ENCODE peak calls at places on chromosomes 3 and 15, in five cellular contexts. One of them, this sample, is unnamed.

GRCh38 chr15:77430652-77431051 is 10.0 kb downstream of the HMG20A start:
- DNase-seq in dorsolateral prefrontal cortex: no peak
- DNase-seq in body of pancreas: no peak
- DNase-seq in adipocyte: no peak
- DNase-seq in K562: no peak
- DNase-seq in this sample: no peak

GRCh38 chr3:194756460-194757355 is 71.0 kb downstream of the FAM43A start:
- DNase-seq in dorsolateral prefrontal cortex: peak; percentile 94
- DNase-seq in body of pancreas: no peak
- DNase-seq in adipocyte: peak; percentile 15
- DNase-seq in K562: no peak
- DNase-seq in this sample: no peak

GRCh38 chr3:45414823-45415222 is 26.4 kb downstream of the LARS2 start:
- DNase-seq in dorsolateral prefrontal cortex: no peak
- DNase-seq in body of pancreas: no peak
- DNase-seq in adipocyte: no peak
- DNase-seq in K562: no peak
- DNase-seq in this sample: no peak

GRCh38 chr3:184884359-184885017 is 72.5 kb downstream of the VPS8 start:
- DNase-seq in dorsolateral prefrontal cortex: no peak
- DNase-seq in body of pancreas: no peak
- DNase-seq in adipocyte: no peak
- DNase-seq in K562: no peak
- DNase-seq in this sample: no peak

GRCh38 chr3:47989981-47990440 is 26.2 kb downstream of the MAP4 start:
- DNase-seq in dorsolateral prefrontal cortex: peak; percentile 79
- DNase-seq in body of pancreas: peak; percentile 92
- DNase-seq in adipocyte: peak; percentile 97
- DNase-seq in K562: peak; percentile 78
- DNase-seq in this sample: peak; percentile 79

GRCh38 chr15:85646538-85647091 is 148.1 kb downstream of the KLHL25 start:
- DNase-seq in dorsolateral prefrontal cortex: no peak
- DNase-seq in body of pancreas: no peak
- DNase-seq in adipocyte: no peak
- DNase-seq in K562: no peak
- DNase-seq in this sample: peak; percentile 55

GRCh38 chr15:79978694-79979519 is 7.9 kb upstream of the BCL2A1 start:
- DNase-seq in dorsolateral prefrontal cortex: no peak
- DNase-seq in body of pancreas: no peak
- DNase-seq in adipocyte: peak; percentile 87
- DNase-seq in K562: no peak
- DNase-seq in this sample: no peak

GRCh38 chr3:57943525-57944312 is 64.5 kb upstream of the FLNB start:
- DNase-seq in dorsolateral prefrontal cortex: peak; percentile 43
- DNase-seq in body of pancreas: no peak
- DNase-seq in adipocyte: peak; percentile 20
- DNase-seq in K562: no peak
- DNase-seq in this sample: no peak

GRCh38 chr15:57551717-57552677 is 39.7 kb upstream of the MYZAP start:
- DNase-seq in dorsolateral prefrontal cortex: no peak
- DNase-seq in body of pancreas: peak; percentile 60
- DNase-seq in adipocyte: peak; percentile 80
- DNase-seq in K562: no peak
- DNase-seq in this sample: peak; percentile 70

GRCh38 chr15:42735382-42736165 is 1.4 kb downstream of the CDAN1 start:
- DNase-seq in dorsolateral prefrontal cortex: no peak
- DNase-seq in body of pancreas: no peak
- DNase-seq in adipocyte: no peak
- DNase-seq in K562: no peak
- DNase-seq in this sample: no peak

GRCh38 chr3:129664040-129664646 is 57.7 kb upstream of the PLXND1 start:
- DNase-seq in dorsolateral prefrontal cortex: no peak
- DNase-seq in body of pancreas: no peak
- DNase-seq in adipocyte: peak; percentile 19
- DNase-seq in K562: no peak
- DNase-seq in this sample: no peak

GRCh38 chr3:144466114-144466513 is 494.5 kb downstream of the DIPK2A start:
- DNase-seq in dorsolateral prefrontal cortex: no peak
- DNase-seq in body of pancreas: no peak
- DNase-seq in adipocyte: no peak
- DNase-seq in K562: no peak
- DNase-seq in this sample: no peak

GRCh38 chr15:72306211-72306785 is 13.7 kb downstream of the CELF6 start:
- DNase-seq in dorsolateral prefrontal cortex: peak; percentile 81
- DNase-seq in body of pancreas: no peak
- DNase-seq in adipocyte: peak; percentile 17
- DNase-seq in K562: no peak
- DNase-seq in this sample: no peak

GRCh38 chr3:135352213-135352612 is 557.2 kb downstream of the EPHB1 start:
- DNase-seq in dorsolateral prefrontal cortex: no peak
- DNase-seq in body of pancreas: no peak
- DNase-seq in adipocyte: no peak
- DNase-seq in K562: no peak
- DNase-seq in this sample: no peak

GRCh38 chr15:79981861-79982455 is 11.0 kb upstream of the BCL2A1 start:
- DNase-seq in dorsolateral prefrontal cortex: no peak
- DNase-seq in body of pancreas: no peak
- DNase-seq in adipocyte: no peak
- DNase-seq in K562: no peak
- DNase-seq in this sample: no peak

GRCh38 chr3:190716961-190717360 is 145.5 kb downstream of the GMNC start:
- DNase-seq in dorsolateral prefrontal cortex: no peak
- DNase-seq in body of pancreas: no peak
- DNase-seq in adipocyte: no peak
- DNase-seq in K562: no peak
- DNase-seq in this sample: no peak

GRCh38 chr3:179797192-179797591 is 144.4 kb downstream of the USP13 start:
- DNase-seq in dorsolateral prefrontal cortex: no peak
- DNase-seq in body of pancreas: no peak
- DNase-seq in adipocyte: no peak
- DNase-seq in K562: no peak
- DNase-seq in this sample: no peak

GRCh38 chr3:111286749-111287148 is 215.1 kb downstream of the NECTIN3 start:
- DNase-seq in dorsolateral prefrontal cortex: no peak
- DNase-seq in body of pancreas: no peak
- DNase-seq in adipocyte: no peak
- DNase-seq in K562: no peak
- DNase-seq in this sample: no peak

GRCh38 chr15:78676424-78677110 is 35.6 kb upstream of the CHRNB4 start:
- DNase-seq in dorsolateral prefrontal cortex: no peak
- DNase-seq in body of pancreas: no peak
- DNase-seq in adipocyte: no peak
- DNase-seq in K562: no peak
- DNase-seq in this sample: no peak

GRCh38 chr3:153210116-153210515 is 48.1 kb downstream of the RAP2B start:
- DNase-seq in dorsolateral prefrontal cortex: no peak
- DNase-seq in body of pancreas: no peak
- DNase-seq in adipocyte: peak; percentile 37
- DNase-seq in K562: no peak
- DNase-seq in this sample: no peak

GRCh38 chr15:27686376-27686775 is 412.7 kb downstream of the OCA2 start:
- DNase-seq in dorsolateral prefrontal cortex: no peak
- DNase-seq in body of pancreas: no peak
- DNase-seq in adipocyte: no peak
- DNase-seq in K562: no peak
- DNase-seq in this sample: peak; percentile 51

GRCh38 chr3:10367466-10367865 is 46.6 kb upstream of the SEC13 start:
- DNase-seq in dorsolateral prefrontal cortex: no peak
- DNase-seq in body of pancreas: no peak
- DNase-seq in adipocyte: no peak
- DNase-seq in K562: no peak
- DNase-seq in this sample: no peak
- H3K4me3 ChIP-seq in dorsolateral prefrontal cortex: no peak overlapping the region
- H3K4me3 ChIP-seq in body of pancreas: no peak overlapping the region
- H3K4me3 ChIP-seq in adipocyte: no peak overlapping the region
- H3K4me3 ChIP-seq in K562: no peak overlapping the region
- H3K4me3 ChIP-seq in this sample: no peak overlapping the region

GRCh38 chr3:150236683-150237082 is 171.4 kb upstream of the TSC22D2 start:
- DNase-seq in dorsolateral prefrontal cortex: no peak
- DNase-seq in body of pancreas: no peak
- DNase-seq in adipocyte: peak; percentile 54
- DNase-seq in K562: no peak
- DNase-seq in this sample: no peak
- H3K4me3 ChIP-seq in dorsolateral prefrontal cortex: no peak overlapping the region
- H3K4me3 ChIP-seq in body of pancreas: no peak overlapping the region
- H3K4me3 ChIP-seq in adipocyte: no peak overlapping the region
- H3K4me3 ChIP-seq in K562: no peak overlapping the region
- H3K4me3 ChIP-seq in this sample: no peak overlapping the region

DNA sequence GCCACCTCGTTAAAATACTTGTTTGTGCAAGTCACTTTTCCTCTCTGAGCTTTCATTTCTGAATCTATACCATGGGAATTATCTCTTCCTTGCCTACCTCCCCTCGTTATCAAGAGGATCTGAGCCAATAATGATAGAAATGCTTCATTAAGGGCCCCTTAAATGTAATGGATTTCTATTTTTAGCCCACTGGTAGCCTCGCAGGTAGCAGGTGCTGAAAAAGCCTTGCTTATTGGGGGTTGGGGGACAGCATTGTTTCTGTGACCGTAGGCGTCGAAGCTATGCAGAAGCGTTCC is 466 bp upstream of the PIAS1 start:
- DNase-seq in dorsolateral prefrontal cortex: no peak
- DNase-seq in body of pancreas: no peak
- DNase-seq in adipocyte: no peak
- DNase-seq in K562: no peak
- DNase-seq in this sample: no peak
- H3K4me3 ChIP-seq in dorsolateral prefrontal cortex: peak overlapping the region; percentile 78
- H3K4me3 ChIP-seq in body of pancreas: peak overlapping the region; percentile 35
- H3K4me3 ChIP-seq in adipocyte: peak overlapping the region; percentile 87
- H3K4me3 ChIP-seq in K562: peak overlapping the region; percentile 97
- H3K4me3 ChIP-seq in this sample: peak overlapping the region; percentile 51

DNA sequence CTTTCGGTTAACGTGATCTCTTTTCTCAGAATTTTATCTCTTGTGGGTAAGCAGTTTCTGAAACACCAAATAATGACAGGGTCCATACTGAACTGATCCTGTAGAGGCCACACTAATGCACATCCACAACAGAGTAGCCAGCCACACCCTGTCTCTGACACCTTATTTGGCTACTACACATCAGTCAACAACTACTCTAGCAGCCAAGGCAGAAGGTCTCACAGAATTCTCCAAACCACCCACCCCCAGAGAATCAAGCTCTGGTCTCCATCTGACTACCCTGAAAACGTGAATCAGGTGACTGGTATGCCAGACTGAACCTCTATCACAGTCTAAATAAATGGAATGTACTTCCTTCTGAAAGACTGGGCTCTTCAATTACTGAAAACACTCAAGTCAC is 38.0 kb downstream of the EDC3 start:
- DNase-seq in dorsolateral prefrontal cortex: no peak
- DNase-seq in body of pancreas: no peak
- DNase-seq in adipocyte: peak; percentile 14
- DNase-seq in K562: peak; percentile 37
- DNase-seq in this sample: peak; percentile 10
- H3K4me3 ChIP-seq in dorsolateral prefrontal cortex: no peak overlapping the region
- H3K4me3 ChIP-seq in body of pancreas: no peak overlapping the region
- H3K4me3 ChIP-seq in adipocyte: no peak overlapping the region
- H3K4me3 ChIP-seq in K562: no peak overlapping the region
- H3K4me3 ChIP-seq in this sample: no peak overlapping the region

GRCh38 chr15:99736702-99737101 is 3.5 kb upstream of the LYSMD4 start:
- DNase-seq in dorsolateral prefrontal cortex: no peak
- DNase-seq in body of pancreas: no peak
- DNase-seq in adipocyte: no peak
- DNase-seq in K562: no peak
- DNase-seq in this sample: no peak

GRCh38 chr15:99735868-99736267 is 2.6 kb upstream of the LYSMD4 start:
- DNase-seq in dorsolateral prefrontal cortex: no peak
- DNase-seq in body of pancreas: no peak
- DNase-seq in adipocyte: no peak
- DNase-seq in K562: no peak
- DNase-seq in this sample: no peak

GRCh38 chr15:99732711-99733267 is 448 bp downstream of the LYSMD4 start:
- DNase-seq in dorsolateral prefrontal cortex: no peak
- DNase-seq in body of pancreas: no peak
- DNase-seq in adipocyte: peak; percentile 56
- DNase-seq in K562: peak; percentile 29
- DNase-seq in this sample: no peak

GRCh38 chr15:99733268-99734039 is at the start of gene LYSMD4:
- DNase-seq in dorsolateral prefrontal cortex: peak; percentile 98
- DNase-seq in body of pancreas: peak; percentile 99
- DNase-seq in adipocyte: peak; percentile 97
- DNase-seq in K562: peak; percentile 90
- DNase-seq in this sample: peak; percentile 61

DNA sequence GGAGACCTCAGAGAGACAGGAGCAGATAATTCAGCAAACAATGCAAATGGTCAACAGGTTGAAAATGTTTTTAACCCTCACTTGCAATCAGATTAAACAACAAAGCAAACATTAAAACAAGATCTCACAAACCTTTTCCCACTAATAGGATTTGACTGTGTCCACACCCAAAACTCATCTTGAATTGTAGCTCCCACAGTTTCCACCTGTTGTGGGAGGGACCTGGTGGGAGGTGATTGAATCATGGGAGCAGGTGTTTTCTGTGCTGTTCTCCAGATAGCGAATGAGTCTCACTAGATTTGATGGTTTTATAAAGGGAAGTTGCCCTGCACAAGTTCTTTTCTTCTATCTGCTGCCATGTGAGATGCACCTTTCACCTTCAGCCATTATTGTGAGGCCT is 1.3 kb upstream of the LYSMD4 start:
- DNase-seq in dorsolateral prefrontal cortex: no peak
- DNase-seq in body of pancreas: no peak
- DNase-seq in adipocyte: no peak
- DNase-seq in K562: no peak
- DNase-seq in this sample: no peak
- H3K4me3 ChIP-seq in dorsolateral prefrontal cortex: no peak overlapping the region
- H3K4me3 ChIP-seq in body of pancreas: no peak overlapping the region
- H3K4me3 ChIP-seq in adipocyte: no peak overlapping the region
- H3K4me3 ChIP-seq in K562: no peak overlapping the region
- H3K4me3 ChIP-seq in this sample: no peak overlapping the region

GRCh38 chr15:65303687-65304392 is 637 bp upstream of the RNU5B-1 start:
- DNase-seq in dorsolateral prefrontal cortex: peak; percentile 77
- DNase-seq in body of pancreas: peak; percentile 83
- DNase-seq in adipocyte: peak; percentile 71
- DNase-seq in K562: no peak
- DNase-seq in this sample: no peak
- H3K4me3 ChIP-seq in dorsolateral prefrontal cortex: peak overlapping the region; percentile 53
- H3K4me3 ChIP-seq in body of pancreas: peak overlapping the region; percentile 1
- H3K4me3 ChIP-seq in adipocyte: peak overlapping the region; percentile 85
- H3K4me3 ChIP-seq in K562: peak overlapping the region; percentile 28
- H3K4me3 ChIP-seq in this sample: peak overlapping the region; percentile 48

DNA sequence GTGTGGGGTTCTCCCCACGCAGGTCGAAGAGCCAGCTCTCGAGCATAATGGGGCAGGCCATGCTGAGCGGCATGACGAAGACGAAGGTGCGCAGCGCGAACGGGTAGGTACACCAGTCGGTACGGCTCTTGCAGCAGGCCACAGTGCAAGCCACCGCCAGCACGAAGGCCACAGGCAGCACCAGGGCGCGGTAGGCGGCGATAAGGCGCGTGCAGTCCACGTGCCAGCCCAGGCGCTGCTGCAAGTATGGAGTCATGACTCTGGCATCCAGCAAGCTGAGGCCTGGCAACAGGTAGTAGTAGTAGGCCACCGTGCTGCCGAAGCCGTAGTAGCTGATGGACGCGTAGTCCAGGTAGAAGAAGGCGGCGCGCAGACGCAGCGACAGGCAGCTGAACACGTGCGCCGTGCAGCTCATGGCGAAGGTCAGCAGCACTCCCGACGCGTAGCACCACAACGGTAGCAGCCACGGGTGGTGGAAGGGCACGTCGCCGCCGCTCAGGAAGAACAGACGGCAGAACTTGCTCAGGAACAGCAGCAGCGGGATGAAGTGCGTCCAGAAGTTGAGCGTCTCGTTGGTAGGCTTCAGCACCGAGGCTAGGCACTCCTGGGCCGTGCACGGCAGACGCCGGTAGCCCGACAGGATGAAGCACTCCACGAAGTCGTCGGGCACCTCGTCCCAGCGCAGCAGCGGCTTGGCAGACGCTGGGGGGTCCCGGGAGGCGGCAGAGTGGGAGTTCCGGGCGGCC is 781 bp downstream of the PAQR9 start:
- DNase-seq in dorsolateral prefrontal cortex: no peak
- DNase-seq in body of pancreas: no peak
- DNase-seq in adipocyte: no peak
- DNase-seq in K562: no peak
- DNase-seq in this sample: no peak
- H3K4me3 ChIP-seq in dorsolateral prefrontal cortex: peak overlapping the region; percentile 63
- H3K4me3 ChIP-seq in body of pancreas: no peak overlapping the region
- H3K4me3 ChIP-seq in adipocyte: peak overlapping the region; percentile 72
- H3K4me3 ChIP-seq in K562: no peak overlapping the region
- H3K4me3 ChIP-seq in this sample: peak overlapping the region; percentile 49